ENCODE peak calls at places on chromosomes 11 and 22, in nine cellular contexts. One of them, this sample, is unnamed.

GRCh38 chr11:35177370-35177769 is 38.4 kb downstream of the CD44 start:
- DNase-seq in heart left ventricle: no peak
- DNase-seq in upper lobe of right lung: no peak
- DNase-seq in A549: no peak
- DNase-seq in SJSA1: no peak
- DNase-seq in thoracic aorta: no peak
- DNase-seq in foreskin fibroblast: no peak
- DNase-seq in naive thymus-derived CD4-positive, alpha-beta T cell: peak
- DNase-seq in GM23338: no peak
- DNase-seq in this sample: peak

GRCh38 chr11:75532200-75532972 is 6.6 kb upstream of the GDPD5 start:
- DNase-seq in A549: peak
- DNase-seq in SJSA1: peak
- DNase-seq in upper lobe of right lung: peak
- DNase-seq in naive thymus-derived CD4-positive, alpha-beta T cell: peak
- DNase-seq in thoracic aorta: no peak
- DNase-seq in foreskin fibroblast: peak
- DNase-seq in GM23338: peak
- DNase-seq in heart left ventricle: no peak
- DNase-seq in this sample: peak

GRCh38 chr11:132187391-132187790 is 817.0 kb downstream of the NTM start:
- DNase-seq in upper lobe of right lung: no peak
- DNase-seq in thoracic aorta: no peak
- DNase-seq in naive thymus-derived CD4-positive, alpha-beta T cell: no peak
- DNase-seq in GM23338: no peak
- DNase-seq in A549: no peak
- DNase-seq in foreskin fibroblast: no peak
- DNase-seq in SJSA1: no peak
- DNase-seq in heart left ventricle: no peak
- DNase-seq in this sample: no peak

GRCh38 chr11:107591098-107591445 is at the start of gene ELMOD1:
- DNase-seq in foreskin fibroblast: peak
- DNase-seq in heart left ventricle: peak
- DNase-seq in GM23338: peak
- DNase-seq in A549: peak
- DNase-seq in upper lobe of right lung: peak
- DNase-seq in SJSA1: peak
- DNase-seq in naive thymus-derived CD4-positive, alpha-beta T cell: no peak
- DNase-seq in thoracic aorta: no peak
- DNase-seq in this sample: peak

GRCh38 chr22:17712441-17712840 is 61.8 kb downstream of the BID start:
- DNase-seq in SJSA1: no peak
- DNase-seq in heart left ventricle: no peak
- DNase-seq in upper lobe of right lung: no peak
- DNase-seq in foreskin fibroblast: no peak
- DNase-seq in thoracic aorta: no peak
- DNase-seq in GM23338: no peak
- DNase-seq in A549: no peak
- DNase-seq in naive thymus-derived CD4-positive, alpha-beta T cell: no peak
- DNase-seq in this sample: peak

GRCh38 chr22:24471570-24471969 is 23.6 kb upstream of the UPB1 start:
- DNase-seq in foreskin fibroblast: no peak
- DNase-seq in A549: no peak
- DNase-seq in SJSA1: no peak
- DNase-seq in GM23338: no peak
- DNase-seq in naive thymus-derived CD4-positive, alpha-beta T cell: no peak
- DNase-seq in thoracic aorta: no peak
- DNase-seq in upper lobe of right lung: no peak
- DNase-seq in heart left ventricle: peak
- DNase-seq in this sample: peak

GRCh38 chr11:7348432-7349298 is 97.0 kb downstream of the SYT9 start:
- DNase-seq in GM23338: peak
- DNase-seq in SJSA1: no peak
- DNase-seq in A549: no peak
- DNase-seq in thoracic aorta: no peak
- DNase-seq in upper lobe of right lung: no peak
- DNase-seq in foreskin fibroblast: peak
- DNase-seq in naive thymus-derived CD4-positive, alpha-beta T cell: no peak
- DNase-seq in heart left ventricle: no peak
- DNase-seq in this sample: no peak

GRCh38 chr11:45146072-45147016 is at the start of gene PRDM11:
- DNase-seq in thoracic aorta: no peak
- DNase-seq in heart left ventricle: peak
- DNase-seq in upper lobe of right lung: peak
- DNase-seq in naive thymus-derived CD4-positive, alpha-beta T cell: peak
- DNase-seq in foreskin fibroblast: peak
- DNase-seq in GM23338: peak
- DNase-seq in A549: peak
- DNase-seq in SJSA1: peak
- DNase-seq in this sample: peak

GRCh38 chr11:119618208-119618909 is 110.6 kb downstream of the NECTIN1 start:
- DNase-seq in naive thymus-derived CD4-positive, alpha-beta T cell: no peak
- DNase-seq in thoracic aorta: no peak
- DNase-seq in heart left ventricle: no peak
- DNase-seq in SJSA1: no peak
- DNase-seq in foreskin fibroblast: no peak
- DNase-seq in A549: no peak
- DNase-seq in upper lobe of right lung: no peak
- DNase-seq in GM23338: no peak
- DNase-seq in this sample: no peak

GRCh38 chr22:25710501-25710900 is 31.5 kb upstream of the MYO18B start:
- DNase-seq in naive thymus-derived CD4-positive, alpha-beta T cell: no peak
- DNase-seq in thoracic aorta: no peak
- DNase-seq in upper lobe of right lung: no peak
- DNase-seq in SJSA1: no peak
- DNase-seq in GM23338: no peak
- DNase-seq in foreskin fibroblast: no peak
- DNase-seq in A549: no peak
- DNase-seq in heart left ventricle: no peak
- DNase-seq in this sample: no peak

GRCh38 chr22:25706197-25706596 is 35.8 kb upstream of the MYO18B start:
- DNase-seq in SJSA1: no peak
- DNase-seq in heart left ventricle: no peak
- DNase-seq in upper lobe of right lung: no peak
- DNase-seq in naive thymus-derived CD4-positive, alpha-beta T cell: no peak
- DNase-seq in GM23338: no peak
- DNase-seq in A549: no peak
- DNase-seq in foreskin fibroblast: no peak
- DNase-seq in thoracic aorta: no peak
- DNase-seq in this sample: no peak

GRCh38 chr22:25712661-25713400 is 29.2 kb upstream of the MYO18B start:
- DNase-seq in foreskin fibroblast: no peak
- DNase-seq in thoracic aorta: no peak
- DNase-seq in naive thymus-derived CD4-positive, alpha-beta T cell: no peak
- DNase-seq in heart left ventricle: no peak
- DNase-seq in upper lobe of right lung: no peak
- DNase-seq in GM23338: no peak
- DNase-seq in A549: no peak
- DNase-seq in SJSA1: no peak
- DNase-seq in this sample: no peak

GRCh38 chr22:25711491-25711890 is 30.5 kb upstream of the MYO18B start:
- DNase-seq in heart left ventricle: no peak
- DNase-seq in SJSA1: no peak
- DNase-seq in foreskin fibroblast: no peak
- DNase-seq in GM23338: no peak
- DNase-seq in naive thymus-derived CD4-positive, alpha-beta T cell: no peak
- DNase-seq in thoracic aorta: no peak
- DNase-seq in A549: no peak
- DNase-seq in upper lobe of right lung: no peak
- DNase-seq in this sample: no peak

DNA sequence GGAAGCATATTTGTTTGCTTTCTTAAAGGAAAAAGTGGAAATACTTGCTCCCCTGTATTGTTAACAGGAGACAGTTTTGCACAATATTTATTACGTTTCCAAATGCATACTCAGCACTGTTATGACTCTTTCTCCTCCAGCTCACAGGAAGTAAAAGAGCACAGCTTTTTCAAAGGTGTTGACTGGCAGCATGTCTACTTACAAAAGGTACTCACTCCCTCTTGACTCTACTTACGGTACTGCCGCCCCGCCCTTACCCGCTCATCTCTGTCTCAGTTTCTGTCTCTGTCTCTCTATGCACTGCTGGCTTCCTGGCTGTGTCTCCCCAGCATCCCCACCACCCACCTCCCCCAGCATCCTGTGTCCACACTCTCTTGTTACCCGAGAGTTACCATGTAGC is 32.2 kb upstream of the MYO18B start:
- DNase-seq in naive thymus-derived CD4-positive, alpha-beta T cell: no peak
- DNase-seq in A549: no peak
- DNase-seq in SJSA1: no peak
- DNase-seq in heart left ventricle: no peak
- DNase-seq in GM23338: no peak
- DNase-seq in upper lobe of right lung: no peak
- DNase-seq in thoracic aorta: no peak
- DNase-seq in foreskin fibroblast: no peak
- DNase-seq in this sample: no peak
- H3K4me3 ChIP-seq in naive thymus-derived CD4-positive, alpha-beta T cell: no peak
- H3K4me3 ChIP-seq in A549: no peak
- H3K4me3 ChIP-seq in SJSA1: no peak
- H3K4me3 ChIP-seq in heart left ventricle: no peak
- H3K4me3 ChIP-seq in GM23338: no peak
- H3K4me3 ChIP-seq in upper lobe of right lung: no peak
- H3K4me3 ChIP-seq in thoracic aorta: no peak
- H3K4me3 ChIP-seq in foreskin fibroblast: no peak
- H3K4me3 ChIP-seq in this sample: no peak

GRCh38 chr22:33300165-33300564 is 242.0 kb upstream of the SYN3 start:
- DNase-seq in A549: no peak
- DNase-seq in SJSA1: no peak
- DNase-seq in naive thymus-derived CD4-positive, alpha-beta T cell: no peak
- DNase-seq in GM23338: no peak
- DNase-seq in heart left ventricle: peak
- DNase-seq in thoracic aorta: no peak
- DNase-seq in foreskin fibroblast: no peak
- DNase-seq in upper lobe of right lung: no peak
- DNase-seq in this sample: no peak

GRCh38 chr22:33296941-33297340 is 238.8 kb upstream of the SYN3 start:
- DNase-seq in thoracic aorta: no peak
- DNase-seq in foreskin fibroblast: no peak
- DNase-seq in GM23338: no peak
- DNase-seq in heart left ventricle: no peak
- DNase-seq in SJSA1: no peak
- DNase-seq in A549: no peak
- DNase-seq in upper lobe of right lung: no peak
- DNase-seq in naive thymus-derived CD4-positive, alpha-beta T cell: no peak
- DNase-seq in this sample: no peak

GRCh38 chr22:33302549-33302948 is 244.4 kb upstream of the SYN3 start:
- DNase-seq in naive thymus-derived CD4-positive, alpha-beta T cell: no peak
- DNase-seq in A549: no peak
- DNase-seq in upper lobe of right lung: no peak
- DNase-seq in foreskin fibroblast: no peak
- DNase-seq in thoracic aorta: no peak
- DNase-seq in GM23338: peak
- DNase-seq in heart left ventricle: no peak
- DNase-seq in SJSA1: no peak
- DNase-seq in this sample: no peak

GRCh38 chr22:33302049-33302545 is 243.9 kb upstream of the SYN3 start:
- DNase-seq in foreskin fibroblast: peak
- DNase-seq in heart left ventricle: peak
- DNase-seq in upper lobe of right lung: peak
- DNase-seq in SJSA1: peak
- DNase-seq in GM23338: peak
- DNase-seq in naive thymus-derived CD4-positive, alpha-beta T cell: peak
- DNase-seq in A549: peak
- DNase-seq in thoracic aorta: peak
- DNase-seq in this sample: peak

DNA sequence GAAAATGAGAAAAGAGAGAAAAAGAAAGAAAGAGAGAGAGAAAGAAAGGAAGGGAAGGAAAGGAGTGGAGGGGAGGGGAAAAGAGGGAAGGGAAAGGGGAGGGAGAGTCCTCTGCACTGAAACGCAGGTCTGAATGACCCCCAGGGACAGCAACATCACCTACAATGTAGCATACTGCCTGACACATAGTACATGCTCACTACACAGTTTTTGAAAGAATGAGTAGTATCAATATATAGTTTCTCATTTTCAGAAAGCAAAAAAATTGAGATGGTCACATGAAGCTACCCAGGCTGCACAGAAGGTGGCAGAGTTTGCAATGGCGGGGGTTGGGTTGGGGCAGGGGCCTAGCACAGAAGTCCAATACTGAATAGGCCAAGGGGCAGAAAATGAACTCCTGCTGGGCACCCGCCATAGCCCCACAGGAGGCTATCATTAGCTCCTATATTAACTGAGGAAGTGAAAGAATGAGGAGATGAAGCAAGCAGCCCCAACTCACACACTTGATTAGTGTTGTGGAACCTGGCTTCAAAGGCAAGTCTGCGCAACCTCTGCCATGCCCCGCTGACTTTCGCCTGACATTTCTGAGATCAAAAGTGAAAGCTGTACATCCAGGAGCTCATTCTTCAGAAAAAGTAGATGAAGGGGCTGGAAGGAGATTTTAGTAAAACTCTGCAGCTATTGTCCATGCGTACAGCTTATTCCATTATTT is 241.2 kb upstream of the SYN3 start:
- DNase-seq in SJSA1: no peak
- DNase-seq in A549: no peak
- DNase-seq in heart left ventricle: no peak
- DNase-seq in thoracic aorta: no peak
- DNase-seq in upper lobe of right lung: no peak
- DNase-seq in GM23338: no peak
- DNase-seq in naive thymus-derived CD4-positive, alpha-beta T cell: no peak
- DNase-seq in foreskin fibroblast: no peak
- DNase-seq in this sample: no peak
- H3K4me3 ChIP-seq in SJSA1: no peak
- H3K4me3 ChIP-seq in A549: no peak
- H3K4me3 ChIP-seq in heart left ventricle: no peak
- H3K4me3 ChIP-seq in thoracic aorta: no peak
- H3K4me3 ChIP-seq in upper lobe of right lung: no peak
- H3K4me3 ChIP-seq in GM23338: no peak
- H3K4me3 ChIP-seq in naive thymus-derived CD4-positive, alpha-beta T cell: no peak
- H3K4me3 ChIP-seq in foreskin fibroblast: no peak
- H3K4me3 ChIP-seq in this sample: no peak

DNA sequence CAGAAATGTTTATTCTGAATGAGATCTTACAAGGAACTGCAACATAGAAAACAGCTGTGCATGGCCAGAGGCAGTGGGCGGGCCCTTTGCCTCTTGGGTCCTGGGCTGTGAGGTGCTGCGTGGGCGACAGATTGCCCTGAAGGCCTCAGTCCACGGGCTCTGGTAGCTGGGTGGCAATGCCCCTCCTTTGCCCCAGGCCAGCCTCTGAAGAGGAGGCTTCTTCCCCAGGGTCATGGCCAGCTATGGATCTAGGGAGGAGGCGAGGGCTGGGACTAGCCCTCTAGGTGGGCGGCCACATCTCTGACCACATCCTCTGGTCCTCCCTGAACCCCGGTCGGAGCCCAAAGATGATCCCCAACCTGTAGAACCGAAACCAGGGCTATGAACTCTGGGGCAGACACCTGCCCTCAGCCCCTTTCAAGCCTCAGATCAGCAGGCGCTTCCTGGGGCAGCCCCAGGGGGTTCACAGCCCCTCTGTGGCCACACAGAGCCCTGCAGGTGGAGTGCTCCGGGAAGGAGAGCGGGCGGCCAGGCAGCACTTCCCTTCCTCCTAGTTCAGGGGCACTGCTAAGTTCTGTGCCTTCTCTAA is 6.6 kb upstream of the CDC42BPG start:
- DNase-seq in naive thymus-derived CD4-positive, alpha-beta T cell: no peak
- DNase-seq in upper lobe of right lung: no peak
- DNase-seq in SJSA1: no peak
- DNase-seq in foreskin fibroblast: peak
- DNase-seq in A549: no peak
- DNase-seq in thoracic aorta: no peak
- DNase-seq in heart left ventricle: no peak
- DNase-seq in GM23338: peak
- DNase-seq in this sample: no peak
- H3K4me3 ChIP-seq in naive thymus-derived CD4-positive, alpha-beta T cell: peak
- H3K4me3 ChIP-seq in upper lobe of right lung: no peak
- H3K4me3 ChIP-seq in SJSA1: no peak
- H3K4me3 ChIP-seq in foreskin fibroblast: no peak
- H3K4me3 ChIP-seq in A549: no peak
- H3K4me3 ChIP-seq in thoracic aorta: no peak
- H3K4me3 ChIP-seq in heart left ventricle: no peak
- H3K4me3 ChIP-seq in GM23338: no peak
- H3K4me3 ChIP-seq in this sample: no peak

GRCh38 chr22:20205464-20205963 is 54.7 kb upstream of the CCDC188 start:
- DNase-seq in foreskin fibroblast: no peak
- DNase-seq in A549: no peak
- DNase-seq in SJSA1: no peak
- DNase-seq in heart left ventricle: no peak
- DNase-seq in upper lobe of right lung: no peak
- DNase-seq in thoracic aorta: no peak
- DNase-seq in GM23338: no peak
- DNase-seq in naive thymus-derived CD4-positive, alpha-beta T cell: no peak
- DNase-seq in this sample: no peak
- H3K4me3 ChIP-seq in foreskin fibroblast: no peak
- H3K4me3 ChIP-seq in A549: no peak
- H3K4me3 ChIP-seq in SJSA1: no peak
- H3K4me3 ChIP-seq in heart left ventricle: no peak
- H3K4me3 ChIP-seq in upper lobe of right lung: no peak
- H3K4me3 ChIP-seq in thoracic aorta: no peak
- H3K4me3 ChIP-seq in GM23338: no peak
- H3K4me3 ChIP-seq in naive thymus-derived CD4-positive, alpha-beta T cell: peak
- H3K4me3 ChIP-seq in this sample: no peak

This sample was measured in fibroblast of lung.